ENCODE peak calls at places on chromosome 2, in nine cellular contexts. Q is SIG-M5, S is endothelial cell, B is RPMI7951, P is fibroblast of mammary gland, T is psoas muscle, Z is HFF-Myc, F is PC-9, N is AG04449. H is an unnamed sample.

GRCh38 chr2:215503381-215503780 is 67.5 kb upstream of the FN1 start:
- DNase-seq in Z (peak), P (peak), Q (no peak), S (no peak), T (no peak), F (no peak), N (no peak), B (no peak), H (no peak)

GRCh38 chr2:104849618-104850097 is 4.3 kb upstream of the POU3F3 start:
- DNase-seq in Q (no peak), B (peak), N (peak), F (no peak), Z (peak), S (peak), P (peak), T (peak), H (peak)

GRCh38 chr2:219912530-219912929 is 285.1 kb downstream of the SLC4A3 start:
- DNase-seq in Q (no peak), Z (no peak), P (peak), B (peak), F (no peak), S (no peak), N (peak), T (no peak), H (peak)

GRCh38 chr2:216535454-216535995 is 36.9 kb downstream of the RPL37A start:
- DNase-seq in Q (no peak), S (no peak), F (peak), P (peak), B (peak), Z (peak), N (peak), T (peak), H (peak)

GRCh38 chr2:68031546-68032160 is 31.2 kb downstream of the C1D start:
- DNase-seq in Z (peak), B (peak), P (peak), T (no peak), S (no peak), F (no peak), N (no peak), Q (no peak), H (peak)

GRCh38 chr2:162750033-162750432 is 88.5 kb downstream of the KCNH7 start:
- DNase-seq in Z (no peak), F (no peak), S (no peak), P (no peak), B (no peak), Q (no peak), T (no peak), N (no peak), H (no peak)

GRCh38 chr2:152115952-152116351 is 17.1 kb upstream of the CACNB4 start:
- DNase-seq in F (no peak), P (peak), Z (no peak), S (no peak), B (no peak), Q (no peak), N (no peak), T (no peak), H (no peak)

GRCh38 chr2:218009191-218010114 is 6.7 kb upstream of the TNS1 start:
- DNase-seq in Z (no peak), F (no peak), T (no peak), N (no peak), B (no peak), S (no peak), P (no peak), Q (no peak), H (no peak)

GRCh38 chr2:65612654-65613053 is 180.3 kb upstream of the SPRED2 start:
- DNase-seq in T (no peak), N (no peak), B (peak), P (no peak), S (no peak), Q (no peak), Z (peak), F (peak), H (peak)

GRCh38 chr2:205763708-205764501 is 81.6 kb downstream of the NRP2 start:
- DNase-seq in T (peak), S (peak), Q (no peak), F (peak), N (peak), B (peak), Z (peak), P (peak), H (peak)

GRCh38 chr2:143736904-143737303 is 607.7 kb downstream of the ARHGAP15 start:
- DNase-seq in B (no peak), N (no peak), T (no peak), Q (no peak), S (no peak), F (no peak), Z (no peak), P (no peak), H (no peak)

GRCh38 chr2:60602828-60603532 is 49.5 kb upstream of the BCL11A start:
- DNase-seq in S (no peak), Q (no peak), F (no peak), P (no peak), T (no peak), N (no peak), Z (no peak), B (no peak), H (no peak)

GRCh38 chr2:171505374-171505773 is 16.9 kb upstream of the CYBRD1 start:
- DNase-seq in P (no peak), N (no peak), T (no peak), B (peak), S (no peak), F (peak), Q (no peak), Z (no peak), H (no peak)

GRCh38 chr2:111178730-111179405 is 58.2 kb downstream of the BCL2L11 start:
- DNase-seq in P (peak), S (no peak), F (no peak), T (no peak), N (no peak), B (peak), Q (no peak), Z (peak), H (no peak)

GRCh38 chr2:47205576-47206141 is 50.6 kb upstream of the STPG4 start:
- DNase-seq in B (no peak), P (peak), Q (no peak), S (no peak), F (no peak), Z (no peak), T (no peak), N (no peak), H (no peak)

GRCh38 chr2:9244985-9245544 is 38.5 kb downstream of the ASAP2 start:
- DNase-seq in S (no peak), Q (no peak), T (no peak), Z (no peak), N (no peak), F (peak), P (no peak), B (no peak), H (no peak)

GRCh38 chr2:33785201-33786106 is 186.4 kb upstream of the FAM98A start:
- DNase-seq in F (no peak), N (no peak), Q (peak), P (peak), Z (no peak), T (no peak), B (peak), S (no peak), H (no peak)

GRCh38 chr2:69781321-69782248 is 39.7 kb downstream of the ANXA4 start:
- DNase-seq in Q (no peak), N (no peak), T (no peak), S (no peak), B (no peak), P (no peak), F (peak), Z (no peak), H (no peak)

GRCh38 chr2:68110102-68110501 is 47.3 kb upstream of the C1D start:
- DNase-seq in B (peak), Z (no peak), F (peak), P (no peak), S (no peak), T (no peak), N (no peak), Q (no peak), H (no peak)

GRCh38 chr2:151032741-151033152 is 228.9 kb downstream of the RBM43 start:
- DNase-seq in S (no peak), N (peak), F (no peak), Z (peak), P (peak), Q (no peak), B (peak), T (no peak), H (peak)

GRCh38 chr2:15765686-15766302 is 174.1 kb downstream of the DDX1 start:
- DNase-seq in N (no peak), B (no peak), Q (no peak), P (no peak), Z (no peak), T (no peak), S (no peak), F (no peak), H (no peak)

GRCh38 chr2:108616731-108617161 is 82.5 kb downstream of the LIMS1 start:
- DNase-seq in S (no peak), N (no peak), F (peak), T (no peak), Z (no peak), B (peak), Q (no peak), P (peak), H (no peak)

GRCh38 chr2:46815121-46815802 is 100.3 kb downstream of the MCFD2 start:
- DNase-seq in Z (no peak), P (peak), N (no peak), F (no peak), B (peak), Q (no peak), S (no peak), T (no peak), H (no peak)

GRCh38 chr2:230847883-230848388 is 16.8 kb upstream of the ITM2C start:
- DNase-seq in Q (no peak), F (peak), S (peak), T (peak), Z (peak), N (peak), P (peak), B (peak), H (peak)

GRCh38 chr2:150088538-150088937 is 398.9 kb downstream of the RND3 start:
- DNase-seq in Z (no peak), F (no peak), P (no peak), N (no peak), T (no peak), B (no peak), S (no peak), Q (no peak), H (no peak)

GRCh38 chr2:36373149-36373880 is 17.7 kb downstream of the CRIM1 start:
- DNase-seq in N (no peak), F (peak), Z (no peak), B (peak), Q (no peak), P (peak), T (no peak), S (no peak), H (peak)